ENCODE peak calls at places on chromosomes 13 and 19, in nine cellular contexts. O is tibial artery, D is brain microvascular endothelial cell, R is foreskin fibroblast, S is psoas muscle, N is mammary epithelial cell, X is colonic mucosa, E is SK-N-SH, Z is cardiac fibroblast. M is an unnamed sample.

GRCh38 chr19:44718441-44719261 is 19.7 kb downstream of the CEACAM16 start:
- DNase-seq in O (peak), X (peak), N (no peak), S (peak), D (no peak), E (no peak), Z (peak), R (peak), M (peak)

GRCh38 chr13:97005631-97006262 is 11.5 kb upstream of the OXGR1 start:
- DNase-seq in N (peak), O (no peak), S (no peak), R (peak), Z (peak), E (no peak), X (no peak), D (peak), M (peak)

GRCh38 chr13:28299941-28300340 is 161.6 kb downstream of the PAN3 start:
- DNase-seq in E (no peak), X (no peak), Z (no peak), S (no peak), N (no peak), R (peak), D (no peak), O (no peak), M (no peak)

GRCh38 chr13:70856706-70857105 is 748.5 kb upstream of the KLHL1 start:
- DNase-seq in R (no peak), S (no peak), N (no peak), Z (no peak), X (peak), E (no peak), O (no peak), D (no peak), M (no peak)

GRCh38 chr13:37106642-37107041 is 1.2 kb upstream of the CSNK1A1L start:
- DNase-seq in X (no peak), O (no peak), N (peak), R (no peak), Z (no peak), D (no peak), E (no peak), S (no peak), M (no peak)

GRCh38 chr13:109900320-109900719 is 113.9 kb upstream of the IRS2 start:
- DNase-seq in O (no peak), D (no peak), R (no peak), S (no peak), E (no peak), N (no peak), Z (peak), X (no peak), M (no peak)

GRCh38 chr13:62337109-62337880 is 921.6 kb upstream of the PCDH20 start:
- DNase-seq in R (no peak), E (peak), X (no peak), O (no peak), S (no peak), Z (no peak), N (no peak), D (no peak), M (no peak)

GRCh38 chr13:109989686-109990085 is 203.3 kb upstream of the IRS2 start:
- DNase-seq in D (peak), N (no peak), E (no peak), R (peak), O (no peak), X (no peak), S (no peak), Z (peak), M (peak)

GRCh38 chr13:50379584-50379983 is 364.3 kb downstream of the KCNRG start:
- DNase-seq in S (no peak), R (peak), N (no peak), O (no peak), D (no peak), E (no peak), Z (no peak), X (no peak), M (no peak)

GRCh38 chr13:99313473-99313872 is 6.3 kb upstream of the GPR183 start:
- DNase-seq in O (no peak), N (no peak), Z (peak), E (no peak), R (no peak), X (no peak), D (no peak), S (peak), M (no peak)

GRCh38 chr13:59823495-59823894 is 340.2 kb downstream of the DIAPH3 start:
- DNase-seq in S (no peak), E (no peak), O (no peak), D (peak), R (peak), N (peak), Z (peak), X (no peak), M (peak)

GRCh38 chr19:5048727-5049553 is 80.0 kb downstream of the KDM4B start:
- DNase-seq in D (peak), E (peak), S (no peak), R (peak), X (peak), N (no peak), O (peak), Z (peak), M (peak)

GRCh38 chr13:42272115-42272756 is at the start of gene AKAP11:
- DNase-seq in D (peak), O (no peak), Z (peak), E (no peak), N (peak), X (peak), R (peak), S (peak), M (peak)

GRCh38 chr13:25686831-25687495 is 315.2 kb downstream of the ATP8A2 start:
- DNase-seq in X (peak), O (no peak), D (no peak), Z (no peak), E (no peak), R (no peak), N (no peak), S (no peak), M (no peak)

GRCh38 chr13:34046457-34046856 is 228.5 kb downstream of the RFC3 start:
- DNase-seq in N (no peak), D (no peak), R (no peak), X (no peak), S (no peak), O (no peak), E (no peak), Z (no peak), M (no peak)

GRCh38 chr13:94239135-94239534 is 240.3 kb downstream of the DCT start:
- DNase-seq in E (no peak), S (no peak), R (peak), X (no peak), Z (peak), O (no peak), D (peak), N (peak), M (peak)

GRCh38 chr13:94548382-94549240 is 47.3 kb downstream of the TGDS start:
- DNase-seq in Z (peak), N (no peak), O (peak), R (peak), D (no peak), E (peak), S (peak), X (peak), M (peak)

GRCh38 chr13:105543742-105544141 is 991.7 kb downstream of the EFNB2 start:
- DNase-seq in S (no peak), E (no peak), R (peak), N (peak), Z (no peak), X (no peak), O (no peak), D (no peak), M (no peak)

GRCh38 chr13:66424417-66424816 is 805.7 kb downstream of the PCDH9 start:
- DNase-seq in X (no peak), N (no peak), O (no peak), D (no peak), E (no peak), R (peak), S (no peak), Z (peak), M (peak)

GRCh38 chr13:97339019-97339988 is 94.7 kb upstream of the RAP2A start:
- DNase-seq in E (no peak), R (peak), Z (peak), N (peak), X (peak), S (no peak), O (peak), D (peak), M (peak)

GRCh38 chr13:110261166-110262081 is 45.5 kb downstream of the COL4A1 start:
- DNase-seq in O (no peak), S (no peak), E (no peak), R (no peak), D (no peak), N (peak), X (no peak), Z (no peak), M (no peak)

GRCh38 chr13:77397636-77398035 is 70.7 kb upstream of the MYCBP2 start:
- DNase-seq in N (no peak), Z (peak), X (no peak), R (peak), D (no peak), O (no peak), E (no peak), S (no peak), M (no peak)

GRCh38 chr19:12778020-12778904 is 2.9 kb upstream of the HOOK2 start:
- DNase-seq in N (peak), R (peak), E (peak), O (peak), X (peak), Z (peak), D (peak), S (peak), M (peak)

GRCh38 chr19:3366761-3367571 is 583 bp downstream of the NFIC start:
- DNase-seq in Z (no peak), E (peak), S (peak), D (no peak), X (peak), O (peak), R (peak), N (peak), M (no peak)

GRCh38 chr13:71661921-71662320 is 205.1 kb downstream of the DACH1 start:
- DNase-seq in X (no peak), N (no peak), R (peak), O (no peak), Z (peak), S (no peak), D (peak), E (no peak), M (peak)

GRCh38 chr13:110379905-110380341 is 72.8 kb downstream of the COL4A2 start:
- DNase-seq in N (no peak), S (no peak), X (no peak), Z (no peak), O (no peak), E (no peak), D (peak), R (peak), M (peak)

GRCh38 chr19:35807633-35808032 is 5.0 kb downstream of the PRODH2 start:
- DNase-seq in D (no peak), E (no peak), X (no peak), O (no peak), Z (no peak), N (no peak), S (no peak), R (no peak), M (no peak)

GRCh38 chr19:2043864-2044708 is 7.0 kb downstream of the MKNK2 start:
- DNase-seq in O (no peak), R (no peak), Z (no peak), E (no peak), D (no peak), S (peak), X (no peak), N (no peak), M (no peak)

GRCh38 chr13:103012611-103013010 is 53.6 kb downstream of the SLC10A2 start:
- DNase-seq in O (no peak), N (no peak), E (no peak), R (no peak), S (no peak), X (no peak), Z (no peak), D (no peak), M (no peak)

GRCh38 chr13:38607136-38607535 is 79.7 kb upstream of the FREM2 start:
- DNase-seq in R (no peak), S (no peak), X (no peak), Z (no peak), D (no peak), E (no peak), N (no peak), O (no peak), M (no peak)

GRCh38 chr19:35502751-35503150 is 10.7 kb downstream of the DMKN start:
- DNase-seq in S (no peak), X (no peak), Z (no peak), D (no peak), R (no peak), O (no peak), E (no peak), N (no peak), M (no peak)

GRCh38 chr19:11018743-11019142 is 57.9 kb downstream of the SMARCA4 start:
- DNase-seq in S (no peak), E (no peak), Z (no peak), N (no peak), D (no peak), R (no peak), X (peak), O (no peak), M (no peak)

GRCh38 chr13:38981096-38981495 is 9.5 kb downstream of the STOML3 start:
- DNase-seq in O (no peak), R (no peak), N (no peak), S (no peak), D (no peak), Z (no peak), E (no peak), X (no peak), M (no peak)

GRCh38 chr13:43786766-43787517 is at the start of gene ENOX1:
- DNase-seq in O (peak), X (peak), D (peak), R (peak), Z (peak), N (peak), S (peak), E (peak), M (peak)

GRCh38 chr13:42973581-42973980 is 18.5 kb downstream of the EPSTI1 start:
- DNase-seq in D (no peak), S (no peak), N (no peak), R (peak), E (no peak), O (no peak), Z (peak), X (no peak), M (no peak)

GRCh38 chr13:108200781-108201398 is 14.4 kb downstream of the LIG4 start:
- DNase-seq in D (peak), O (no peak), X (no peak), N (peak), R (peak), E (no peak), Z (peak), S (no peak), M (no peak)

GRCh38 chr13:110593430-110594130 is 21.8 kb upstream of the NAXD start:
- DNase-seq in X (no peak), N (peak), O (no peak), Z (peak), D (peak), S (no peak), R (peak), E (peak), M (peak)

GRCh38 chr13:108227651-108228272 is 9.6 kb downstream of the ABHD13 start:
- DNase-seq in D (peak), S (no peak), O (no peak), R (peak), N (peak), Z (peak), X (peak), E (peak), M (peak)

GRCh38 chr19:41546386-41546789 is 29.6 kb upstream of the CEACAM21 start:
- DNase-seq in D (no peak), Z (no peak), X (no peak), N (no peak), R (no peak), O (no peak), E (no peak), S (no peak), M (no peak)

GRCh38 chr19:17957149-17957849 is 9.6 kb upstream of the KCNN1 start:
- DNase-seq in N (no peak), S (no peak), E (no peak), Z (no peak), D (no peak), X (no peak), R (no peak), O (no peak), M (no peak)
- H3K4me3 ChIP-seq in N (no peak), S (no peak), E (no peak), Z (no peak), D (no peak), X (no peak), R (no peak), O (no peak), M (no peak)

GRCh38 chr13:46553521-46553885 is 533 bp downstream of the LRCH1 start:
- DNase-seq in O (peak), S (no peak), N (no peak), Z (no peak), E (peak), R (no peak), D (no peak), X (peak), M (no peak)

GRCh38 chr13:46556380-46556779 is 3.4 kb downstream of the LRCH1 start:
- DNase-seq in R (no peak), X (no peak), S (no peak), D (no peak), Z (no peak), E (no peak), O (no peak), N (no peak), M (no peak)

GRCh38 chr13:46553886-46554855 is 1.2 kb downstream of the LRCH1 start:
- DNase-seq in O (peak), Z (peak), D (peak), E (peak), N (peak), X (peak), S (peak), R (peak), M (peak)

GRCh38 chr13:46554971-46555370 is 2.0 kb downstream of the LRCH1 start:
- DNase-seq in X (no peak), Z (peak), N (peak), D (no peak), O (no peak), S (no peak), R (peak), E (no peak), M (peak)

GRCh38 chr13:46555722-46556121 is 2.8 kb downstream of the LRCH1 start:
- DNase-seq in N (no peak), O (no peak), R (no peak), E (no peak), S (no peak), Z (no peak), D (no peak), X (no peak), M (no peak)
- TF ChIP-seq CTCF in N (no peak), O (no peak), R (no peak), E (no peak), S (no peak), Z (no peak), D (no peak), X (no peak), M (no peak)

GRCh38 chr13:113410472-113411201 is 42.7 kb downstream of the ADPRHL1 start:
- DNase-seq in E (no peak), D (peak), X (peak), N (peak), S (peak), Z (peak), R (peak), O (peak), M (peak)
- H3K4me3 ChIP-seq in E (no peak), D (peak), X (no peak), N (no peak), S (peak), Z (no peak), R (peak), O (peak), M (no peak)

DNA sequence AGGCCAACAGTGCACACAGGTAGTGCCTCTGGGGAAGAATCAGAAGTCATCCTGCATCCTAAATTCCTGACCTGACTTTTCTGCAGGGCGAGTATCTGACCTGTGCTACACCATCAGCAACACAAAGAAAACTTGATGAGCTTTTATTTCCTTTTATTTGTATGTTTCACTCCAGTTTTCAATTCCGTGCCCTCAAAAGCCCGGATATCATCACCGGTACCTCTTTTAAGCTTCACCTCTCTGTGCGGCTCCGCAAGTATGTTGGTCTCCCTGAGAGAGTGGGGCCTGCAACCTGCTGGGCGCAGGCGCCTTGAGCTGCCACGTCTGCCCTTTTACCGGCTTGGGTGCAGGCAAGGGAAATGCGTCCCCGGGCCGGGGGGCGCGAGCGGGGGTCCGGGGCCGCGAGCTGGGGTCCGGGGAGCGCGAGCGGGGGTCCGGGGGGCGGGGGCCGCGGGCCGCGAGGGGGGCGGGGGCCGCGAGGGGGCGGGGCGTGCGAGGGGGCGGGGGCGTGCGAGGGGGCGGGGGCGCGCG is 4.3 kb upstream of the DUXA start:
- DNase-seq in S (no peak), O (no peak), N (peak), X (peak), Z (peak), D (peak), R (peak), E (peak), M (peak)
- TF ChIP-seq CTCF in S (no peak), O (no peak), N (no peak), X (no peak), Z (no peak), D (no peak), R (no peak), E (no peak), M (no peak)

DNA sequence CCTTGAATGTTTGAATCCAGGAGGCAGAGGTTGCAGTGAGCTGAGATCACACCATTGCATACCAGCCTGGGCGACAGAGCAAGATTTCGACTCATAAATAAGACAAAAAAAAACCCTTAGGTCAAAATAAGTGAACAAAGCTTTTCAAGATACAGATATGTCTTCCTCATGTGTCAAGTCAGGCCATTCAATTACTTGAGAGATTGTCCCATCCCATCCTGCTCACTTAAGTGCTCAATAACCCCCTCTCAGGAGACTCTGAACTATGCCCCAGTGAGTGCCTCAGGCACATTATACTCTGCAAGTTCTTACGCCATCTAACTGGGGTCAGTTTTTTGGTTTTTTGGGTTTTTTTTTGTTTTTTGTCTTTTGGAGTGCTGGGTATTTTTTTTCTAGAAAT is 2.6 kb downstream of the ZNF91 start:
- DNase-seq in O (no peak), X (no peak), S (no peak), R (no peak), D (no peak), E (no peak), Z (no peak), N (no peak), M (no peak)
- H3K4me3 ChIP-seq in O (no peak), X (no peak), S (peak), R (no peak), D (no peak), E (no peak), Z (no peak), N (no peak), M (no peak)

GRCh38 chr19:49952906-49953305 is 8.1 kb downstream of the SIGLEC11 start:
- DNase-seq in Z (no peak), X (no peak), S (no peak), N (no peak), D (no peak), E (no peak), R (no peak), O (peak), M (no peak)

GRCh38 chr19:49953376-49953775 is 7.6 kb downstream of the SIGLEC11 start:
- DNase-seq in X (no peak), R (no peak), N (no peak), D (no peak), S (no peak), E (no peak), O (peak), Z (no peak), M (no peak)

GRCh38 chr19:49954933-49955332 is 6.0 kb downstream of the SIGLEC11 start:
- DNase-seq in D (no peak), E (no peak), O (peak), S (no peak), X (no peak), N (no peak), R (no peak), Z (no peak), M (peak)

GRCh38 chr19:49952475-49952829 is 8.5 kb downstream of the SIGLEC11 start:
- DNase-seq in N (no peak), O (no peak), E (no peak), Z (no peak), X (no peak), D (no peak), R (no peak), S (no peak), M (peak)

GRCh38 chr19:49954092-49954825 is 6.7 kb downstream of the SIGLEC11 start:
- DNase-seq in N (no peak), S (no peak), X (no peak), E (no peak), Z (peak), R (peak), D (no peak), O (peak), M (peak)
- TF ChIP-seq CTCF in N (no peak), S (no peak), X (no peak), E (no peak), Z (no peak), R (no peak), D (no peak), O (no peak), M (no peak)

DNA sequence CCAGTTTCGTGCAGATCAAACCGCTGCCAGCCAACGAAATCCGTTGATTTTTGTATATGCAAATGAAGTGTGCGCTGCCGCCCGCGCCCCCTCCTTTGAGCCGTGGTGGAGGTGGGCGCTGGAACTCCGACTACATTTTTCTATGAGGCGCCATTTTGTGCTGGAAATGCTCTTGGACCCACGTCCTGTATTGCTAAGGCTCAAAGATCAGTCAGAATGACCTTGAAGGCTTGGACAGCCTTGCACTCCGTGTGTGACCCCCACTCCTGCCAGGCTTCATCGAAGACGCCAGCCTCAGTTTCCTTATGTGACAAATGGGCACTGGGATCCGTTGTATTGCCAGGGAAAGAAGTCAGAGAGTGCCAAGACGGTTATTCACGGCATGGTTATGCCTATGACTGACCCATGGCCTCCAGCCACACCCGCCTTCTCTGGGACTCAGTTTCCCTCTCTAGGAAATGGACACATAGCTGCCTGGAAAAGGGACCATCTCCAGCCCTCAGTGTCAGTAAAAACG is 790 bp upstream of the UBE2S start:
- DNase-seq in N (no peak), R (no peak), O (no peak), E (no peak), D (no peak), Z (no peak), X (no peak), S (no peak), M (no peak)
- H3K4me3 ChIP-seq in N (peak), R (peak), O (peak), E (peak), D (peak), Z (peak), X (peak), S (peak), M (peak)